ENCODE peak calls at places on chromosomes 3 and 15, in six cellular contexts. One of them, this sample, is unnamed.

GRCh38 chr15:23415321-23415865 is 31.6 kb downstream of the GOLGA6L2 start:
- DNase-seq in CD4-positive, alpha-beta T cell: no peak
- DNase-seq in effector memory CD4-positive, alpha-beta T cell: no peak
- DNase-seq in T-helper 1 cell: no peak
- DNase-seq in stimulated activated CD8-positive, alpha-beta memory T cell treated with anti-CD3 and anti-CD28 coated beads, Interleukin-12 subunit alpha, Interleukin-12 subunit beta, amount 100 ng/mL, for 4 hours: no peak
- DNase-seq in cerebellar cortex: no peak
- DNase-seq in this sample: no peak

GRCh38 chr3:123818921-123819429 is 65.2 kb downstream of the MYLK start:
- DNase-seq in CD4-positive, alpha-beta T cell: no peak
- DNase-seq in effector memory CD4-positive, alpha-beta T cell: no peak
- DNase-seq in T-helper 1 cell: no peak
- DNase-seq in stimulated activated CD8-positive, alpha-beta memory T cell treated with anti-CD3 and anti-CD28 coated beads, Interleukin-12 subunit alpha, Interleukin-12 subunit beta, amount 100 ng/mL, for 4 hours: no peak
- DNase-seq in cerebellar cortex: no peak
- DNase-seq in this sample: no peak

GRCh38 chr3:194137314-194138097 is 1.6 kb downstream of the HES1 start:
- DNase-seq in CD4-positive, alpha-beta T cell: peak; percentile 47
- DNase-seq in effector memory CD4-positive, alpha-beta T cell: peak; percentile 16
- DNase-seq in T-helper 1 cell: peak; percentile 72
- DNase-seq in stimulated activated CD8-positive, alpha-beta memory T cell treated with anti-CD3 and anti-CD28 coated beads, Interleukin-12 subunit alpha, Interleukin-12 subunit beta, amount 100 ng/mL, for 4 hours: peak; percentile 30
- DNase-seq in cerebellar cortex: peak; percentile 21
- DNase-seq in this sample: peak; percentile 47

GRCh38 chr3:46483799-46484198 is 14.0 kb upstream of the RTP3 start:
- DNase-seq in CD4-positive, alpha-beta T cell: no peak
- DNase-seq in effector memory CD4-positive, alpha-beta T cell: no peak
- DNase-seq in T-helper 1 cell: no peak
- DNase-seq in stimulated activated CD8-positive, alpha-beta memory T cell treated with anti-CD3 and anti-CD28 coated beads, Interleukin-12 subunit alpha, Interleukin-12 subunit beta, amount 100 ng/mL, for 4 hours: no peak
- DNase-seq in cerebellar cortex: no peak
- DNase-seq in this sample: no peak

GRCh38 chr3:52004158-52004787 is 8.6 kb upstream of the RPL29 start:
- DNase-seq in CD4-positive, alpha-beta T cell: no peak
- DNase-seq in effector memory CD4-positive, alpha-beta T cell: no peak
- DNase-seq in T-helper 1 cell: no peak
- DNase-seq in stimulated activated CD8-positive, alpha-beta memory T cell treated with anti-CD3 and anti-CD28 coated beads, Interleukin-12 subunit alpha, Interleukin-12 subunit beta, amount 100 ng/mL, for 4 hours: no peak
- DNase-seq in cerebellar cortex: peak; percentile 51
- DNase-seq in this sample: peak; percentile 83

GRCh38 chr15:31303434-31304073 is 23.1 kb upstream of the KLF13 start:
- DNase-seq in CD4-positive, alpha-beta T cell: no peak
- DNase-seq in effector memory CD4-positive, alpha-beta T cell: no peak
- DNase-seq in T-helper 1 cell: no peak
- DNase-seq in stimulated activated CD8-positive, alpha-beta memory T cell treated with anti-CD3 and anti-CD28 coated beads, Interleukin-12 subunit alpha, Interleukin-12 subunit beta, amount 100 ng/mL, for 4 hours: no peak
- DNase-seq in cerebellar cortex: no peak
- DNase-seq in this sample: no peak

GRCh38 chr3:4351164-4351855 is 48.1 kb downstream of the SETMAR start:
- DNase-seq in CD4-positive, alpha-beta T cell: no peak
- DNase-seq in effector memory CD4-positive, alpha-beta T cell: no peak
- DNase-seq in T-helper 1 cell: peak; percentile 30
- DNase-seq in stimulated activated CD8-positive, alpha-beta memory T cell treated with anti-CD3 and anti-CD28 coated beads, Interleukin-12 subunit alpha, Interleukin-12 subunit beta, amount 100 ng/mL, for 4 hours: peak; percentile 2
- DNase-seq in cerebellar cortex: no peak
- DNase-seq in this sample: peak; percentile 16

GRCh38 chr3:127113571-127113891 is 79.4 kb upstream of the PRR23E start:
- DNase-seq in CD4-positive, alpha-beta T cell: no peak
- DNase-seq in effector memory CD4-positive, alpha-beta T cell: no peak
- DNase-seq in T-helper 1 cell: no peak
- DNase-seq in stimulated activated CD8-positive, alpha-beta memory T cell treated with anti-CD3 and anti-CD28 coated beads, Interleukin-12 subunit alpha, Interleukin-12 subunit beta, amount 100 ng/mL, for 4 hours: no peak
- DNase-seq in cerebellar cortex: no peak
- DNase-seq in this sample: no peak

GRCh38 chr15:71279757-71280141 is 164.5 kb downstream of the THSD4 start:
- DNase-seq in CD4-positive, alpha-beta T cell: no peak
- DNase-seq in effector memory CD4-positive, alpha-beta T cell: no peak
- DNase-seq in T-helper 1 cell: no peak
- DNase-seq in stimulated activated CD8-positive, alpha-beta memory T cell treated with anti-CD3 and anti-CD28 coated beads, Interleukin-12 subunit alpha, Interleukin-12 subunit beta, amount 100 ng/mL, for 4 hours: no peak
- DNase-seq in cerebellar cortex: no peak
- DNase-seq in this sample: no peak